ENCODE peak calls at places on chromosomes 5 and 9, in ten cellular contexts. N is heart right ventricle; I is Peyer's patch; M is mucosa of descending colon; C is IMR-90; X is ovary; R is spleen; P is pancreas; L is CD8-positive, alpha-beta T cell; E is OCI-LY7. S is an unnamed sample.

GRCh38 chr5:160390787-160391696 is 8.8 kb downstream of the FAM200C start:
- DNase-seq in N (no peak), I (no peak), M (no peak), C (peak; percentile 36), X (no peak), R (no peak), P (no peak), L (no peak), E (peak; percentile 33), S (no peak)

GRCh38 chr5:140556438-140556837 is 835 bp downstream of the SRA1 start:
- DNase-seq in N (no peak), I (no peak), M (no peak), C (peak; percentile 46), X (no peak), R (no peak), P (no peak), L (no peak), E (peak; percentile 45), S (no peak)

GRCh38 chr9:130306826-130307666 is 41.5 kb downstream of the HMCN2 start:
- DNase-seq in N (no peak), I (no peak), M (no peak), C (no peak), X (no peak), R (no peak), P (no peak), L (no peak), E (no peak), S (no peak)

GRCh38 chr5:147051193-147051592 is 172.6 kb upstream of the PPP2R2B start:
- DNase-seq in N (no peak), I (no peak), M (no peak), C (no peak), X (no peak), R (no peak), P (no peak), L (no peak), E (no peak), S (no peak)

GRCh38 chr5:44958943-44959342 is 150.2 kb downstream of the MRPS30 start:
- DNase-seq in N (no peak), I (no peak), M (no peak), C (no peak), X (no peak), R (no peak), P (no peak), L (no peak), E (no peak), S (no peak)

GRCh38 chr5:157541452-157542118 is 34.0 kb downstream of the ADAM19 start:
- DNase-seq in N (no peak), I (no peak), M (no peak), C (no peak), X (no peak), R (no peak), P (no peak), L (no peak), E (peak; percentile 13), S (no peak)

GRCh38 chr5:137101544-137101943 is 397.6 kb downstream of the SPOCK1 start:
- DNase-seq in N (no peak), I (no peak), M (no peak), C (peak; percentile 39), X (no peak), R (no peak), P (no peak), L (no peak), E (no peak), S (no peak)

GRCh38 chr5:77400645-77401044 is 91.5 kb downstream of the WDR41 start:
- DNase-seq in N (no peak), I (no peak), M (no peak), C (peak; percentile 17), X (no peak), R (no peak), P (no peak), L (no peak), E (no peak), S (no peak)

GRCh38 chr5:175823731-175824525 is 47.5 kb upstream of the CPLX2 start:
- DNase-seq in N (no peak), I (no peak), M (no peak), C (no peak), X (no peak), R (no peak), P (no peak), L (no peak), E (no peak), S (no peak)

GRCh38 chr9:115498338-115498737 is 380.4 kb upstream of the TNC start:
- DNase-seq in N (no peak), I (no peak), M (no peak), C (peak; percentile 13), X (no peak), R (no peak), P (no peak), L (no peak), E (no peak), S (no peak)

GRCh38 chr5:148687427-148687826 is 33.1 kb upstream of the HTR4 start:
- DNase-seq in N (no peak), I (no peak), M (peak; percentile 26), C (peak; percentile 13), X (no peak), R (no peak), P (no peak), L (no peak), E (peak; percentile 32), S (no peak)

GRCh38 chr5:74075900-74076484 is 450.0 kb downstream of the ARHGEF28 start:
- DNase-seq in N (no peak), I (no peak), M (no peak), C (peak; percentile 7), X (no peak), R (no peak), P (no peak), L (no peak), E (no peak), S (no peak)

GRCh38 chr9:37386988-37387387 is 35.5 kb upstream of the GRHPR start:
- DNase-seq in N (no peak), I (no peak), M (no peak), C (no peak), X (no peak), R (no peak), P (no peak), L (no peak), E (no peak), S (no peak)
- H3K4me1 ChIP-seq in N (no peaks in the 10 kb centered on the region), I (no peaks in the 10 kb centered on the region), M (no peaks in the 10 kb centered on the region), C (no peaks in the 10 kb centered on the region), X (no peaks in the 10 kb centered on the region), R (peaks cover 5% of the 10 kb centered on the region), P (no peaks in the 10 kb centered on the region), L (no peaks in the 10 kb centered on the region), E (peaks cover 92% of the 10 kb centered on the region), S (no peaks in the 10 kb centered on the region)

GRCh38 chr5:150461231-150461630 is 11.7 kb upstream of the RPS14 start:
- DNase-seq in N (no peak), I (peak; percentile 84), M (no peak), C (no peak), X (peak; percentile 51), R (peak; percentile 90), P (no peak), L (no peak), E (peak; percentile 93), S (no peak)

GRCh38 chr5:150457562-150458240 is 8.2 kb upstream of the RPS14 start:
- DNase-seq in N (no peak), I (no peak), M (no peak), C (no peak), X (no peak), R (no peak), P (no peak), L (no peak), E (peak; percentile 24), S (no peak)

GRCh38 chr5:150460781-150461180 is 11.2 kb upstream of the RPS14 start:
- DNase-seq in N (no peak), I (no peak), M (no peak), C (no peak), X (no peak), R (no peak), P (no peak), L (no peak), E (no peak), S (no peak)

GRCh38 chr5:150457112-150457511 is 7.6 kb upstream of the RPS14 start:
- DNase-seq in N (no peak), I (peak; percentile 47), M (no peak), C (no peak), X (no peak), R (no peak), P (no peak), L (no peak), E (peak; percentile 65), S (no peak)

DNA sequence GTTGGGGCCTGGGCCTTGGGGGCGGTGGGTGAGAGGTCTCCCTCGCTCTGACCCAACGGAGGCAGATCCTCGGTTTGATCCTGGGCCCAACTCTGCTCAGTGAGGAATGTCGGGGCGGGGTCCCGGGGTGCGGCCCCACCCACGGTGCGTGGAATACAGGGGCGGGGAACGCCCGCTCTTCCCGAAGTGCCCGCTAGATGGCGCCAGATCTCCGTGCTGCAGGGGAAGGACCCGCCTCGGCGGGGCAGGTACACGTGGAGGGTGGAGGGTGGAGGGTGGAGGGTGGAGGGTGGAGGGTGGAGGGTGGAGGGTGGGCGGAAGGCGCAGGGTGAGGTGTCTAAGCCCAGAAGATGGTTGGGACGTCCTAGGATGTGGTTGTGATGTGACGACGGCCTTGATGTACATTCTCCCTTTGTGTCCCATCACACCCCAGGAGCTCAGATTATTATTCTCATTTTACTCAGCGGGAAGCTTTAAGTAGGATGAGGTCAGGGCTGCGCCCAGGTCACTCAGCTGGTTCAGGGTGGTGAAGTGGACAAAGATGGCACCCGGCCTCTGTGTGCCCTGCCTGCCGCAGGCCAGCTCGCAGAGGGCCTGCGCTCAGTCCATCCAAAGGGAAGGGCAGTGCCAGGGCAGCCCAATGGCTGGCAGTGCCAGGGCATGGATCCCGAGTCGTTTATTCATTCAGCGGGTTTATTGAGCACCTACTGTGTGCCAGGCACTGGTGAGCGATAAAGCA is 9.4 kb upstream of the RPS14 start:
- DNase-seq in N (peak; percentile 77), I (peak; percentile 80), M (peak; percentile 93), C (peak; percentile 38), X (peak; percentile 86), R (peak; percentile 96), P (peak; percentile 95), L (peak; percentile 83), E (peak; percentile 84), S (peak; percentile 78)
- TF ChIP-seq CTCF in N (peak; percentile 85), I (peak; percentile 83), M (peak; percentile 85), C (peak; percentile 84), X (peak; percentile 76), R (peak; percentile 87), P (peak; percentile 69), L (peak; percentile 68), E (peak; percentile 74), S (peak; percentile 88)

DNA sequence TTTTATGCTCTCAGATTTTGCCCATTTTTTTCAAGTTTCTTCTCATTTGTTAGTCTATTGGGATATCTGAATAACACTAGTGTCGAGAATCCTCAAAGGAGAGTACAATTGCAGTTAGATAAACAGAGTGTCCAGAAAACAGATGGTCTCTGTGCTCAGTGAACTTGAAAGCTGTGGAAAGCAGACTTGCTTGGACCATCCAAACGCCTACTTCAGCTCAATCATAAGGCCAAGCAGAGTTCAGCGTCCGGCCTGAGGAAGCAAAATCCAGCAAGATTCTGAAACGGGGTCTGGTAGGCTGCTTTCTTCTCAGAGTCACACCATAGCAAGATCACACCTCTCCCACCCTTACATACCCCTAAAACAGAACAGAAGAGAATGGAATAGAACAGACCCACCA is 35.9 kb upstream of the UGT3A1 start:
- DNase-seq in N (no peak), I (no peak), M (no peak), C (no peak), X (no peak), R (no peak), P (no peak), L (no peak), E (no peak), S (no peak)
- H3K9me3 ChIP-seq in N (no peaks in the 10 kb centered on the region), I (no peaks in the 10 kb centered on the region), M (no peaks in the 10 kb centered on the region), C (no peaks in the 10 kb centered on the region), X (no peaks in the 10 kb centered on the region), R (peaks cover 14% of the 10 kb centered on the region), P (no peaks in the 10 kb centered on the region), L (no peaks in the 10 kb centered on the region), E (no peaks in the 10 kb centered on the region), S (peaks cover 4% of the 10 kb centered on the region)

GRCh38 chr5:169443249-169443784 is 140.3 kb upstream of the SPDL1 start:
- DNase-seq in N (no peak), I (no peak), M (no peak), C (no peak), X (no peak), R (no peak), P (no peak), L (no peak), E (no peak), S (no peak)
- H3K4me1 ChIP-seq in N (peaks cover 12% of the 10 kb centered on the region), I (no peaks in the 10 kb centered on the region), M (no peaks in the 10 kb centered on the region), C (no peaks in the 10 kb centered on the region), X (no peaks in the 10 kb centered on the region), R (no peaks in the 10 kb centered on the region), P (no peaks in the 10 kb centered on the region), L (no peaks in the 10 kb centered on the region), E (no peaks in the 10 kb centered on the region), S (peaks cover 18% of the 10 kb centered on the region)